ENCODE peak calls at places on chromosome X, in five cellular contexts. One of them, this sample, is unnamed.

GRCh38 chrX:41491267-41492004 is 44.3 kb downstream of the NYX start:
- DNase-seq in tibial nerve: no peak
- DNase-seq in transverse colon: no peak
- DNase-seq in right lobe of liver: no peak
- DNase-seq in heart left ventricle: no peak
- DNase-seq in this sample: no peak

GRCh38 chrX:111376486-111376885 is 35.5 kb downstream of the DCX start:
- DNase-seq in right lobe of liver: no peak
- DNase-seq in tibial nerve: no peak
- DNase-seq in transverse colon: no peak
- DNase-seq in heart left ventricle: no peak
- DNase-seq in this sample: no peak

GRCh38 chrX:1480082-1480785 is 27.5 kb upstream of the ASMTL start:
- DNase-seq in right lobe of liver: peak
- DNase-seq in heart left ventricle: no peak
- DNase-seq in transverse colon: no peak
- DNase-seq in tibial nerve: no peak
- DNase-seq in this sample: no peak

GRCh38 chrX:41084360-41085104 is 713 bp upstream of the USP9X start:
- DNase-seq in heart left ventricle: peak
- DNase-seq in tibial nerve: peak
- DNase-seq in right lobe of liver: peak
- DNase-seq in transverse colon: peak
- DNase-seq in this sample: peak

GRCh38 chrX:42496239-42496638 is 281.7 kb downstream of the PPP1R2C start:
- DNase-seq in tibial nerve: no peak
- DNase-seq in heart left ventricle: no peak
- DNase-seq in right lobe of liver: no peak
- DNase-seq in transverse colon: no peak
- DNase-seq in this sample: no peak

GRCh38 chrX:119512145-119512800 is 44.0 kb downstream of the SLC25A5 start:
- DNase-seq in heart left ventricle: peak
- DNase-seq in right lobe of liver: peak
- DNase-seq in tibial nerve: peak
- DNase-seq in transverse colon: peak
- DNase-seq in this sample: no peak

GRCh38 chrX:111467896-111468295 is 43.5 kb upstream of the SERTM2 start:
- DNase-seq in transverse colon: no peak
- DNase-seq in tibial nerve: no peak
- DNase-seq in heart left ventricle: peak
- DNase-seq in right lobe of liver: no peak
- DNase-seq in this sample: peak

GRCh38 chrX:143661286-143661685 is 25.4 kb upstream of the SLITRK4 start:
- DNase-seq in right lobe of liver: no peak
- DNase-seq in heart left ventricle: no peak
- DNase-seq in transverse colon: no peak
- DNase-seq in tibial nerve: no peak
- DNase-seq in this sample: no peak

GRCh38 chrX:21806691-21807090 is 32.7 kb upstream of the MBTPS2 start:
- DNase-seq in transverse colon: no peak
- DNase-seq in right lobe of liver: no peak
- DNase-seq in heart left ventricle: no peak
- DNase-seq in tibial nerve: no peak
- DNase-seq in this sample: no peak

GRCh38 chrX:14508025-14508690 is 21.2 kb upstream of the GLRA2 start:
- DNase-seq in tibial nerve: no peak
- DNase-seq in transverse colon: no peak
- DNase-seq in right lobe of liver: no peak
- DNase-seq in heart left ventricle: no peak
- DNase-seq in this sample: no peak

GRCh38 chrX:45063319-45064095 is 137.2 kb downstream of the DIPK2B start:
- DNase-seq in right lobe of liver: peak
- DNase-seq in tibial nerve: no peak
- DNase-seq in transverse colon: no peak
- DNase-seq in heart left ventricle: no peak
- DNase-seq in this sample: no peak

GRCh38 chrX:29872831-29873230 is 342.5 kb upstream of the MAGEB2 start:
- DNase-seq in heart left ventricle: no peak
- DNase-seq in tibial nerve: no peak
- DNase-seq in right lobe of liver: no peak
- DNase-seq in transverse colon: no peak
- DNase-seq in this sample: no peak

GRCh38 chrX:113741744-113742143 is 842.1 kb upstream of the HTR2C start:
- DNase-seq in tibial nerve: no peak
- DNase-seq in transverse colon: no peak
- DNase-seq in right lobe of liver: no peak
- DNase-seq in heart left ventricle: no peak
- DNase-seq in this sample: no peak

GRCh38 chrX:113001836-113002235 is 161.2 kb upstream of the AMOT start:
- DNase-seq in right lobe of liver: no peak
- DNase-seq in tibial nerve: no peak
- DNase-seq in transverse colon: no peak
- DNase-seq in heart left ventricle: no peak
- DNase-seq in this sample: no peak

GRCh38 chrX:39677585-39677984 is 420.2 kb downstream of the BCOR start:
- DNase-seq in transverse colon: no peak
- DNase-seq in tibial nerve: no peak
- DNase-seq in right lobe of liver: peak
- DNase-seq in heart left ventricle: no peak
- DNase-seq in this sample: no peak

GRCh38 chrX:44459501-44459900 is 83.2 kb downstream of the FUNDC1 start:
- DNase-seq in tibial nerve: no peak
- DNase-seq in right lobe of liver: no peak
- DNase-seq in transverse colon: no peak
- DNase-seq in heart left ventricle: no peak
- DNase-seq in this sample: no peak

GRCh38 chrX:54529166-54529558 is 857 bp upstream of the GNL3L start:
- DNase-seq in tibial nerve: no peak
- DNase-seq in transverse colon: no peak
- DNase-seq in heart left ventricle: no peak
- DNase-seq in right lobe of liver: no peak
- DNase-seq in this sample: no peak

GRCh38 chrX:72609313-72609712 is 36.7 kb upstream of the HDAC8 start:
- DNase-seq in transverse colon: no peak
- DNase-seq in right lobe of liver: no peak
- DNase-seq in tibial nerve: no peak
- DNase-seq in heart left ventricle: no peak
- DNase-seq in this sample: no peak
- H3K27ac ChIP-seq in transverse colon: no peak
- H3K27ac ChIP-seq in right lobe of liver: no peak
- H3K27ac ChIP-seq in tibial nerve: no peak
- H3K27ac ChIP-seq in heart left ventricle: no peak
- H3K27ac ChIP-seq in this sample: no peak

DNA sequence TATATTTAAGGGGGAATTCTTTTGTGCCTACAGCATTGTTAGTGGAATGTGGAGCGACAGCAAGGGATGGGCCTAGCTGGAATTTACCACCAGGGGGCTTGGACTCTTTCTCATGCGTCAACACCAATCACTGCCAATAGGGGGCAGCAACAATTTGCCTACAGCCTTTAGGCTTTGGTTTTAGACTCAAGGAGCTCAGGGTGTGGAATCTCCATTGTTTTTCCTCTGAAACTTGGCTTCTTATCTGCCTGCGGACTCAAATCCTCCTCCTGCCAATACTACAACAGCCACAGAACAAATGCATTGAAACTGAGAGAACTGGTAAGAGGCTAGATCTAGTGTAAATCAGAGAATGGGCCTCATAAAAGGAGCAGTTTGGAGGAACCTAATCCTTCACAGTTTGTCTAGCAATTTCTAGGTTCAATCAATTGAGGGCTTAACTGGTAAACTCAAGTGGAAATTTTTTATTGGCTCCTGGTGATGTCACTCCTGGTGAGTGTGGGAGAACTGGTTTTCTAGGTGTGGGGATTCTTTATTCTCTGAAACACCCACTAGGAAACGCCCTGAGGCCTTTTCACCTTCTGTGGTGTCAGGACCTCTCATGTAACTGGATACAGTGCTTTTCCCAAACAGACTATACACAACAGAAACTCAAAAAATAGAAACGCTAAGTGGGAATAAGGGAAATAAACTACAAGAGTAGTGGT is 27.9 kb upstream of the TMSB4X start:
- DNase-seq in heart left ventricle: peak
- DNase-seq in transverse colon: peak
- DNase-seq in tibial nerve: peak
- DNase-seq in right lobe of liver: peak
- DNase-seq in this sample: no peak
- H3K27ac ChIP-seq in heart left ventricle: peak
- H3K27ac ChIP-seq in transverse colon: peak
- H3K27ac ChIP-seq in tibial nerve: no peak
- H3K27ac ChIP-seq in right lobe of liver: no peak
- H3K27ac ChIP-seq in this sample: no peak

GRCh38 chrX:69149466-69150293 is 15.6 kb downstream of the PJA1 start:
- DNase-seq in right lobe of liver: no peak
- DNase-seq in transverse colon: no peak
- DNase-seq in tibial nerve: no peak
- DNase-seq in heart left ventricle: no peak
- DNase-seq in this sample: no peak
- H3K27ac ChIP-seq in right lobe of liver: no peak
- H3K27ac ChIP-seq in transverse colon: no peak
- H3K27ac ChIP-seq in tibial nerve: no peak
- H3K27ac ChIP-seq in heart left ventricle: no peak
- H3K27ac ChIP-seq in this sample: no peak

GRCh38 chrX:34338046-34338445 is 205.9 kb upstream of the FAM47A start:
- DNase-seq in tibial nerve: no peak
- DNase-seq in transverse colon: no peak
- DNase-seq in right lobe of liver: no peak
- DNase-seq in heart left ventricle: no peak
- DNase-seq in this sample: no peak
- H3K27ac ChIP-seq in tibial nerve: no peak
- H3K27ac ChIP-seq in transverse colon: no peak
- H3K27ac ChIP-seq in right lobe of liver: no peak
- H3K27ac ChIP-seq in heart left ventricle: no peak
- H3K27ac ChIP-seq in this sample: no peak

GRCh38 chrX:134749651-134750450 is 91.6 kb upstream of the PLAC1 start:
- DNase-seq in tibial nerve: no peak
- DNase-seq in right lobe of liver: no peak
- DNase-seq in transverse colon: no peak
- DNase-seq in heart left ventricle: no peak
- DNase-seq in this sample: no peak

GRCh38 chrX:134752558-134752957 is 94.3 kb upstream of the PLAC1 start:
- DNase-seq in heart left ventricle: no peak
- DNase-seq in transverse colon: no peak
- DNase-seq in tibial nerve: no peak
- DNase-seq in right lobe of liver: no peak
- DNase-seq in this sample: no peak

GRCh38 chrX:134758652-134759051 is 100.4 kb upstream of the PLAC1 start:
- DNase-seq in transverse colon: no peak
- DNase-seq in tibial nerve: no peak
- DNase-seq in right lobe of liver: no peak
- DNase-seq in heart left ventricle: no peak
- DNase-seq in this sample: no peak

GRCh38 chrX:134753185-134754008 is 95.1 kb upstream of the PLAC1 start:
- DNase-seq in transverse colon: no peak
- DNase-seq in tibial nerve: no peak
- DNase-seq in heart left ventricle: no peak
- DNase-seq in right lobe of liver: no peak
- DNase-seq in this sample: no peak
- H3K27ac ChIP-seq in transverse colon: no peak
- H3K27ac ChIP-seq in tibial nerve: no peak
- H3K27ac ChIP-seq in heart left ventricle: no peak
- H3K27ac ChIP-seq in right lobe of liver: no peak
- H3K27ac ChIP-seq in this sample: no peak

DNA sequence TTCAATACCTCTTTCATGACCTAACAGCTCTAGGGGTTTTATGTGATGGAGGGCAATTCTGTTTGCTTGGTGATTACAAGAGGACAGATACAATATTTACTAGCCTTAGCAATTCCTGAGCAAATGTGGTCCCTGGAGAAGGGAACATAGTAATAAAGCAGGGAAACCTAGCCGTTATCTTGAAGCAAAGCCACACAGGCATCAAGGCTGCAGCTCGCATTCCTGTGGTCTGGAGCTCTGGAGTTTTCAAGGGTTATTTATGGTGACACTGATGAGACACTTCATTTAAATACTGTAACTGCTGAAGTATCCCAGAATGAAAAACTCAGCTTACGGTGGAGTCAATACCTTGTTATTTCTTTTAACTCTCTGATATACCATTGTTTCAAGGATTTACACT is 66.8 kb downstream of the AFF2 start:
- DNase-seq in tibial nerve: no peak
- DNase-seq in transverse colon: no peak
- DNase-seq in right lobe of liver: no peak
- DNase-seq in heart left ventricle: no peak
- DNase-seq in this sample: no peak
- H3K27ac ChIP-seq in tibial nerve: no peak
- H3K27ac ChIP-seq in transverse colon: no peak
- H3K27ac ChIP-seq in right lobe of liver: no peak
- H3K27ac ChIP-seq in heart left ventricle: no peak
- H3K27ac ChIP-seq in this sample: no peak

DNA sequence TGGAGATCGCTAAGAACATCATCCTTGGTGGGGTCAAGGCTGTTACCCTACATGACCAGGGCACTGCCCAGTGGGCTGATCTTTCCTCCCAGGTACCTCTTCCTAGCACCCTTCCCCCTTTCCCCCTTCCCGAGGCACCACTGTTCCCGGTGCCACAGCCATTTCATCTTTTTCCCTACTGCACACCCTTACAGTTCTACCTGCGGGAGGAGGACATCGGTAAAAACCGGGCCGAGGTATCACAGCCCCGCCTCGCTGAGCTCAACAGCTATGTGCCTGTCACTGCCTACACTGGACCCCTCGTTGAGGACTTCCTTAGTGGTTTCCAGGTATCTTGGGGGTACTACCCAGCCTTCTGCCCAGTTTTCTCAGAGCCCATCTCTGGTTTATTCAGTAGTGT is 5.7 kb downstream of the UBA1 start:
- DNase-seq in transverse colon: no peak
- DNase-seq in tibial nerve: no peak
- DNase-seq in heart left ventricle: no peak
- DNase-seq in right lobe of liver: no peak
- DNase-seq in this sample: no peak
- H3K27ac ChIP-seq in transverse colon: no peak
- H3K27ac ChIP-seq in tibial nerve: no peak
- H3K27ac ChIP-seq in heart left ventricle: no peak
- H3K27ac ChIP-seq in right lobe of liver: no peak
- H3K27ac ChIP-seq in this sample: no peak

DNA sequence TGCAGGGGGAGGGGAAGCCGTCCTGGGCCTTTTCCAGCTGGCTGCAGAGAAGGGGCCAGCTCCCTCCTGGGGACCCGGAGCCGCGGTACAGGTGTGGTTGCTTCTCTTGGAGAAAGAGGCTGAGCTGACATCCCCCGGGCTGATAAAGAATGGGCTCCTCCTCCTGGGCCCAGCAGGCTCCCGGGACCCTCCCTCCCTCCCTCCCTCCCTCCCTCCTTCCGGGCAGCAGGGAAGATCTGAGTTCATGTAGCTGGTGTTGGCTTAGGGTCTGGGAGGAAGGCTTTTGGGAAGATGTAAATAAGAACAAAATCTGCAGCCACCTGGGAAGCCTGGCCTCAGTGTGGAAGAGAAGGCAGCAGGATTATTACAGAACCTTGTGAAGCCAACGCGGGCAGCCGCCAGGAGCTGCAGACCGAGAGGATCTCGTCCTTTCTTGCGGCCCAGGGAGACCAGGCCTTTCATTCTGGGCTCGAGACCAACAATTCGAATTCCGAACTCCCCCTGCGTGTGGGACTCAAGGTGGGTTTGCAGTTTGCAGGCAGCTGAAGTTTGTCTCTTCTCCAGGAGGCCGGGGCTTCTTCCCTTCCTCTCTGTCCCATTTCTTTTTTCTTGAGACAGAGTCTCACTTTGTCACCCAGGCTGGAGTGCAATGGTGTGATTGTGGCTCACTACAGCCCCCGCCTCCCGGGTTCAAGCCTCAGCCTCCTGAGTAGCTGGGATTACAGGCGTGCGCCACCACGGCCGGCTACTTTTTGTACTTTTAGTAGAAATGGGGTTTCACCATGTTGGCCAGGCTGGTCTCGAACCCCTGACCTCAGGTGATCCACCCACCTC is at the start of gene PLCXD1:
- DNase-seq in transverse colon: no peak
- DNase-seq in right lobe of liver: peak
- DNase-seq in heart left ventricle: peak
- DNase-seq in tibial nerve: peak
- DNase-seq in this sample: peak
- H3K27ac ChIP-seq in transverse colon: peak
- H3K27ac ChIP-seq in right lobe of liver: no peak
- H3K27ac ChIP-seq in heart left ventricle: peak
- H3K27ac ChIP-seq in tibial nerve: no peak
- H3K27ac ChIP-seq in this sample: no peak

This sample was measured in dorsolateral prefrontal cortex.